ENCODE peak calls at places on chromosome 16, in five cellular contexts. One of them, this sample, is unnamed.

GRCh38 chr16:50102046-50102756 is 36.4 kb downstream of the HEATR3 start:
- DNase-seq in left ventricle myocardium inferior: no peak
- DNase-seq in epithelial cell of esophagus: peak; percentile 85
- DNase-seq in upper lobe of right lung: no peak
- DNase-seq in B cell: no peak
- DNase-seq in this sample: peak; percentile 45

GRCh38 chr16:81562174-81562849 is 117.7 kb downstream of the CMIP start:
- DNase-seq in left ventricle myocardium inferior: no peak
- DNase-seq in epithelial cell of esophagus: no peak
- DNase-seq in upper lobe of right lung: peak; percentile 62
- DNase-seq in B cell: no peak
- DNase-seq in this sample: no peak

GRCh38 chr16:81190667-81191066 is 47.8 kb upstream of the BCO1 start:
- DNase-seq in left ventricle myocardium inferior: no peak
- DNase-seq in epithelial cell of esophagus: peak; percentile 11
- DNase-seq in upper lobe of right lung: no peak
- DNase-seq in B cell: no peak
- DNase-seq in this sample: no peak

GRCh38 chr16:82282662-82283061 is 112.6 kb upstream of the MPHOSPH6 start:
- DNase-seq in left ventricle myocardium inferior: no peak
- DNase-seq in epithelial cell of esophagus: no peak
- DNase-seq in upper lobe of right lung: no peak
- DNase-seq in B cell: no peak
- DNase-seq in this sample: no peak

GRCh38 chr16:48029768-48030167 is 126.0 kb downstream of the ABCC12 start:
- DNase-seq in left ventricle myocardium inferior: no peak
- DNase-seq in epithelial cell of esophagus: no peak
- DNase-seq in upper lobe of right lung: no peak
- DNase-seq in B cell: no peak
- DNase-seq in this sample: no peak

GRCh38 chr16:4393243-4393606 is 21.6 kb downstream of the VASN start:
- DNase-seq in left ventricle myocardium inferior: no peak
- DNase-seq in epithelial cell of esophagus: peak; percentile 66
- DNase-seq in upper lobe of right lung: no peak
- DNase-seq in B cell: no peak
- DNase-seq in this sample: no peak

GRCh38 chr16:85639529-85640253 is 26.6 kb downstream of the GSE1 start:
- DNase-seq in left ventricle myocardium inferior: peak; percentile 79
- DNase-seq in epithelial cell of esophagus: peak; percentile 65
- DNase-seq in upper lobe of right lung: no peak
- DNase-seq in B cell: no peak
- DNase-seq in this sample: no peak

GRCh38 chr16:23377071-23377931 is 75.2 kb downstream of the SCNN1B start:
- DNase-seq in left ventricle myocardium inferior: no peak
- DNase-seq in epithelial cell of esophagus: no peak
- DNase-seq in upper lobe of right lung: no peak
- DNase-seq in B cell: no peak
- DNase-seq in this sample: no peak

GRCh38 chr16:67483731-67484525 is 581 bp upstream of the AGRP start:
- DNase-seq in left ventricle myocardium inferior: no peak
- DNase-seq in epithelial cell of esophagus: no peak
- DNase-seq in upper lobe of right lung: no peak
- DNase-seq in B cell: no peak
- DNase-seq in this sample: no peak

GRCh38 chr16:31404353-31405064 is 11.4 kb downstream of the ITGAD start:
- DNase-seq in left ventricle myocardium inferior: no peak
- DNase-seq in epithelial cell of esophagus: no peak
- DNase-seq in upper lobe of right lung: no peak
- DNase-seq in B cell: no peak
- DNase-seq in this sample: no peak

GRCh38 chr16:46974352-46974751 is 878 bp upstream of the DNAJA2 start:
- DNase-seq in left ventricle myocardium inferior: no peak
- DNase-seq in epithelial cell of esophagus: peak; percentile 20
- DNase-seq in upper lobe of right lung: no peak
- DNase-seq in B cell: peak; percentile 56
- DNase-seq in this sample: peak; percentile 64

GRCh38 chr16:30526137-30526822 is at the start of gene ZNF768:
- DNase-seq in left ventricle myocardium inferior: peak; percentile 39
- DNase-seq in epithelial cell of esophagus: no peak
- DNase-seq in upper lobe of right lung: peak; percentile 79
- DNase-seq in B cell: no peak
- DNase-seq in this sample: no peak

GRCh38 chr16:57527610-57528360 is 8.6 kb downstream of the CCDC102A start:
- DNase-seq in left ventricle myocardium inferior: no peak
- DNase-seq in epithelial cell of esophagus: no peak
- DNase-seq in upper lobe of right lung: peak; percentile 33
- DNase-seq in B cell: no peak
- DNase-seq in this sample: no peak

GRCh38 chr16:8892101-8892575 is 10.0 kb downstream of the LITAFD start:
- DNase-seq in left ventricle myocardium inferior: no peak
- DNase-seq in epithelial cell of esophagus: no peak
- DNase-seq in upper lobe of right lung: peak; percentile 39
- DNase-seq in B cell: no peak
- DNase-seq in this sample: no peak

GRCh38 chr16:53817812-53818211 is 113.9 kb downstream of the FTO start:
- DNase-seq in left ventricle myocardium inferior: no peak
- DNase-seq in epithelial cell of esophagus: no peak
- DNase-seq in upper lobe of right lung: no peak
- DNase-seq in B cell: no peak
- DNase-seq in this sample: no peak

GRCh38 chr16:28321700-28322411 is 29.5 kb downstream of the SBK1 start:
- DNase-seq in left ventricle myocardium inferior: no peak
- DNase-seq in epithelial cell of esophagus: peak; percentile 43
- DNase-seq in upper lobe of right lung: no peak
- DNase-seq in B cell: peak; percentile 57
- DNase-seq in this sample: no peak

GRCh38 chr16:9302102-9302501 is 210.7 kb downstream of the HAPSTR1 start:
- DNase-seq in left ventricle myocardium inferior: no peak
- DNase-seq in epithelial cell of esophagus: no peak
- DNase-seq in upper lobe of right lung: no peak
- DNase-seq in B cell: no peak
- DNase-seq in this sample: no peak

GRCh38 chr16:67961551-67961957 is 6.9 kb downstream of the SLC12A4 start:
- DNase-seq in left ventricle myocardium inferior: no peak
- DNase-seq in epithelial cell of esophagus: peak; percentile 99
- DNase-seq in upper lobe of right lung: peak; percentile 82
- DNase-seq in B cell: no peak
- DNase-seq in this sample: no peak

DNA sequence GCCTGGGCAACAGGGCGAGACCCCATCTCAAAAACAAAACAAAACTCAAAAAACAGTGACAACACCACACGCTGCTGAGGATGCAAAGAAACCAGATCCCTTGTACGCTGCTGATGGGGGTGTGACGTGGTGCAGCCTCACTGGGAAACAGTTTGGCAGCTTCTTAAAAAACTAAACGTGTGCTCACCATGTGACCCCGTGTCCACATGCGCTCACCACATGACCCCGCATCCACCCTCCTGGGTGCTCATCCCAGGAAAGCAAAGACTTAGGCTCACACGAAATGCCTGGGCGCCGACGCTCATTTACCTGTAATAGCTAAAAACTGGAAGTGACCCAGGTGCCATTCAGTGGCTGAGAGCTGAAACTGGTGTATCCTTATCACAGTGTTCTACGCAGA is 19.9 kb upstream of the RPL13 start:
- DNase-seq in left ventricle myocardium inferior: peak; percentile 38
- DNase-seq in epithelial cell of esophagus: no peak
- DNase-seq in upper lobe of right lung: no peak
- DNase-seq in B cell: no peak
- DNase-seq in this sample: no peak
- TF ChIP-seq CTCF in left ventricle myocardium inferior: no peak
- TF ChIP-seq CTCF in epithelial cell of esophagus: no peak
- TF ChIP-seq CTCF in upper lobe of right lung: no peak
- TF ChIP-seq CTCF in B cell: no peak
- TF ChIP-seq CTCF in this sample: no peak

DNA sequence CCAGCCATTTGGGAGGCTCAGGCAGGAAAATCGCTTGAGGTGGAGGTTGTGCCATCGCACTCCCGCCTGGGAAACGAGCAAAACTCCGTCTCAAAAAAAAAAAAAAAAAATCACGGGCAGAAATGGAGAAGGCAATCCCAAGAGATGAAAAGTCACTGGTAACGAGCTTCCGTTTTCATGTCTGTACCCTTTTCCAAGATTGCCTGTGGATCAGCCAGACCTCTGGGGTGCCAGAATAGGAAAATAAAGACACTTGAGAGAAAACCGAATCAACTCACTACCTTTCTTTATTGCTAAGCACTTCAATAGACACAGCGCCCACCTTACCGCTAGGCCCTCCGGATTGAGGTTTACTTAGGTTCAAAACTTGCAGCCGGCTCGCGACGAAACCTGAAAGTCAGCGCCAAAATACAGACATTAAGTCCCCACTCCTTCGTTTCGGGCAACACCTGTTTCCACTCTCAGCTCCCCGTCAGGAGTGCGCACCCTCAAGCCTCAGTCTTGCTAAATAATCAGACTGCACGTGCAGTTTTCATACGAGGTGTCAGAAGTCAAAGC is 970 bp upstream of the TRAF7 start:
- DNase-seq in left ventricle myocardium inferior: no peak
- DNase-seq in epithelial cell of esophagus: no peak
- DNase-seq in upper lobe of right lung: no peak
- DNase-seq in B cell: no peak
- DNase-seq in this sample: no peak
- TF ChIP-seq CTCF in left ventricle myocardium inferior: no peak
- TF ChIP-seq CTCF in epithelial cell of esophagus: no peak
- TF ChIP-seq CTCF in upper lobe of right lung: no peak
- TF ChIP-seq CTCF in B cell: no peak
- TF ChIP-seq CTCF in this sample: no peak

DNA sequence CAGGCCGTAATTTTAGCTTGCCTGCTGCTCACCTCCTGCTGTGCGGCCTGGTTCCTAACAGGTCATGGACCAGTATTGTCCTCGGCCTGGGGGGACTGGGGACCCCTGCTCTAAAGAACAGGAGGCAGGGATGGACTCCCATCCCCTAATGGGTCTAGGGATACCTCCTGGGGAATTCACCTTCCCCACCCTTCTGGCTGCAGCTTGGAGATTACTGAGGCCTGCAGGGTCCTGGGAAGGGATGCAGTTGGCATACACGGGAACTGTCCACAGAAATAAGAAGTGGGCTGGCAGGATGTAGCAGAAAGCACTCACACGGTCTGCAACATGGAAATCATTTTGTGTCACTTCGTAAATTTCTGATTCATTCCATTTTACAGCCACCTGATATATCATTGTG is 123.0 kb downstream of the C16orf95 start:
- DNase-seq in left ventricle myocardium inferior: no peak
- DNase-seq in epithelial cell of esophagus: no peak
- DNase-seq in upper lobe of right lung: no peak
- DNase-seq in B cell: no peak
- DNase-seq in this sample: no peak
- TF ChIP-seq CTCF in left ventricle myocardium inferior: no peak
- TF ChIP-seq CTCF in epithelial cell of esophagus: no peak
- TF ChIP-seq CTCF in upper lobe of right lung: no peak
- TF ChIP-seq CTCF in B cell: no peak
- TF ChIP-seq CTCF in this sample: no peak

DNA sequence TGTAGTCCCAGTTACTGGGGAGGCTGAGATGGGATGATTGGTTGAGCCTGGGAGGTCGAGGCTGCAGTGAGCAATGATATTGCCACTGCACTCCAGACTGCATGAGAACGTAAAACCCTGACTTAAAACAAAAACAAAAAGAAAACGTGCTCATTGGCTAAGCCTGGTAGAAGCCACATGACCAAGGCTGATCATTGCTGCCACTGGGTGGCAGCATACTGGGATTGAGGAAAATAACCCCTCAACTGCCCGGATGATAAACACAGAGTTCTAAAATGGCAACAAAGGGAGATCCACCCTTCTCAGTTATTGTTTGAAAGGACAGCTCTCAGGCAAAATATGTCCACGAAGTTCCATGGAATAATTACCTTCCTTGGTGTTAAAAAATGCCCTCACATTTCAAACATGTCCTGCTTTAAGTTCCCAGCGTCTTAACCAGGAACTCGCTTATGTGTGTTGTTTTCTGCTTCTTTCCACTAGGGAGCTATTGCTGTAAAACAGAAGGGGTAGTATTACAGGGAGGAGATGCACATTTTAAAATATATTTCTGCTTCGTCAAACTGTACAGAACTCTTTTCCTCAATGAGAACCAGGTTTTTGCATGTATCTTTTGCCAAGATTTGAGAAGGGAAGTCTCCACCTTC is 675.3 kb downstream of the MAF start:
- DNase-seq in left ventricle myocardium inferior: peak; percentile 19
- DNase-seq in epithelial cell of esophagus: peak; percentile 5
- DNase-seq in upper lobe of right lung: peak; percentile 68
- DNase-seq in B cell: peak; percentile 38
- DNase-seq in this sample: peak; percentile 5
- TF ChIP-seq CTCF in left ventricle myocardium inferior: peak; percentile 69
- TF ChIP-seq CTCF in epithelial cell of esophagus: peak; percentile 37
- TF ChIP-seq CTCF in upper lobe of right lung: peak; percentile 64
- TF ChIP-seq CTCF in B cell: peak; percentile 41
- TF ChIP-seq CTCF in this sample: peak; percentile 73